ENCODE peak calls at places on chromosomes 12 and 14, in eight cellular contexts. M, J, R, E, N, P, D and K are unnamed samples.

GRCh38 chr14:91098591-91098990 is 15.3 kb upstream of the DGLUCY start:
- DNase-seq in E (no peak), P (no peak), N (peak; percentile 12), D (no peak), M (no peak), R (no peak), J (no peak), K (no peak)

GRCh38 chr12:56769868-56770267 is 6.7 kb downstream of the HSD17B6 start:
- DNase-seq in N (no peak), J (no peak), M (no peak), R (no peak), D (no peak), P (no peak), E (no peak), K (no peak)

GRCh38 chr12:116794725-116795124 is 56.6 kb downstream of the RNFT2 start:
- DNase-seq in M (no peak), D (no peak), J (no peak), P (no peak), N (no peak), E (no peak), R (no peak), K (no peak)

GRCh38 chr12:32753605-32754004 is 2.1 kb downstream of the YARS2 start:
- DNase-seq in N (no peak), D (no peak), R (no peak), P (no peak), M (no peak), E (no peak), J (no peak), K (no peak)

GRCh38 chr14:64736271-64737131 is 32.3 kb downstream of the PLEKHG3 start:
- DNase-seq in E (no peak), M (no peak), R (no peak), D (peak; percentile 84), P (no peak), J (no peak), N (no peak), K (peak; percentile 34)

GRCh38 chr14:21267431-21267845 is 1.8 kb downstream of the HNRNPC start:
- DNase-seq in R (no peak), N (no peak), D (no peak), E (no peak), J (peak; percentile 18), M (no peak), P (no peak), K (no peak)

GRCh38 chr14:94584591-94585280 is 3.5 kb downstream of the SERPINA5 start:
- DNase-seq in J (no peak), M (no peak), E (no peak), N (no peak), D (no peak), R (no peak), P (no peak), K (no peak)

GRCh38 chr12:78931466-78931990 is 67.0 kb downstream of the SYT1 start:
- DNase-seq in E (no peak), M (peak; percentile 40), J (no peak), N (no peak), P (no peak), D (no peak), R (peak; percentile 57), K (no peak)

GRCh38 chr12:7130791-7131501 is 775 bp downstream of the CLSTN3 start:
- DNase-seq in R (peak; percentile 60), P (peak; percentile 59), N (peak; percentile 48), M (peak; percentile 78), D (peak; percentile 51), E (no peak), J (peak; percentile 40), K (peak; percentile 12)

GRCh38 chr12:58657175-58657574 is 263.1 kb downstream of the LRIG3 start:
- DNase-seq in R (no peak), P (no peak), N (no peak), M (no peak), D (no peak), E (no peak), J (no peak), K (no peak)

GRCh38 chr14:80003138-80003537 is 208.2 kb downstream of the DIO2 start:
- DNase-seq in M (no peak), J (peak; percentile 58), N (no peak), R (no peak), D (no peak), E (no peak), P (no peak), K (no peak)

GRCh38 chr12:49369723-49370145 is 2.5 kb downstream of the SPATS2 start:
- DNase-seq in P (peak; percentile 67), M (peak; percentile 44), J (peak; percentile 70), D (no peak), N (peak; percentile 25), R (no peak), E (no peak), K (peak; percentile 32)

GRCh38 chr12:26465419-26466097 is 270.2 kb downstream of the SSPN start:
- DNase-seq in J (no peak), R (no peak), M (no peak), P (no peak), D (no peak), N (no peak), E (no peak), K (no peak)

GRCh38 chr14:80390911-80391310 is 179.6 kb upstream of the DIO2 start:
- DNase-seq in E (no peak), J (peak; percentile 3), D (no peak), N (peak; percentile 45), M (no peak), R (no peak), P (no peak), K (no peak)

GRCh38 chr14:57378661-57379060 is 11.7 kb upstream of the NAA30 start:
- DNase-seq in E (no peak), N (no peak), D (no peak), J (no peak), P (no peak), M (no peak), R (no peak), K (no peak)

GRCh38 chr12:88546851-88547250 is 33.4 kb downstream of the KITLG start:
- DNase-seq in R (no peak), P (no peak), N (no peak), M (no peak), D (no peak), J (peak; percentile 82), E (no peak), K (no peak)

GRCh38 chr12:15863984-15864383 is 18.2 kb upstream of the STRAP start:
- DNase-seq in R (no peak), N (no peak), D (no peak), M (no peak), P (no peak), E (no peak), J (no peak), K (no peak)

GRCh38 chr12:16299403-16299802 is 21.9 kb upstream of the SLC15A5 start:
- DNase-seq in M (no peak), P (no peak), R (no peak), D (no peak), N (no peak), E (no peak), J (no peak), K (no peak)

GRCh38 chr14:49853572-49854375 is 1.2 kb upstream of the NEMF start:
- DNase-seq in P (peak; percentile 57), E (no peak), D (peak; percentile 86), J (peak; percentile 87), M (peak; percentile 69), N (peak; percentile 54), R (peak; percentile 62), K (peak; percentile 83)

GRCh38 chr12:107282628-107283027 is 189.3 kb upstream of the CRY1 start:
- DNase-seq in R (no peak), M (no peak), D (no peak), E (no peak), J (no peak), N (no peak), P (no peak), K (no peak)

GRCh38 chr12:53824001-53824716 is 72.4 kb upstream of the CISTR start:
- DNase-seq in N (no peak), P (no peak), D (no peak), R (no peak), E (no peak), M (no peak), J (no peak), K (no peak)

GRCh38 chr14:68657300-68658028 is 135.4 kb downstream of the ZFP36L1 start:
- DNase-seq in J (no peak), M (no peak), D (no peak), E (no peak), P (no peak), N (no peak), R (no peak), K (no peak)

GRCh38 chr14:103923863-103924262 is 4.4 kb upstream of the TDRD9 start:
- DNase-seq in J (no peak), R (no peak), E (no peak), P (no peak), D (no peak), M (peak; percentile 81), N (no peak), K (no peak)

GRCh38 chr14:20512139-20512905 is 7.0 kb downstream of the RNASE10 start:
- DNase-seq in R (no peak), N (peak; percentile 23), D (no peak), J (no peak), M (no peak), E (no peak), P (no peak), K (no peak)

GRCh38 chr12:56897844-56898341 is 36.3 kb downstream of the SDR9C7 start:
- DNase-seq in D (no peak), E (no peak), N (no peak), M (no peak), J (no peak), R (no peak), P (no peak), K (no peak)

GRCh38 chr14:23729720-23730387 is 93.7 kb downstream of the DHRS2 start:
- DNase-seq in M (peak; percentile 22), N (no peak), J (no peak), D (no peak), P (no peak), R (no peak), E (no peak), K (no peak)

GRCh38 chr12:125262866-125263265 is 197.6 kb downstream of the AACS start:
- DNase-seq in R (no peak), J (no peak), N (no peak), M (no peak), P (no peak), E (no peak), D (no peak), K (no peak)